ENCODE peak calls at places on chromosome 3, in seven cellular contexts. F, A, H, I, L, D and N are unnamed samples.

GRCh38 chr3:30548605-30549004 is 57.8 kb upstream of the TGFBR2 start:
- DNase-seq in F (no peak), A (no peak), I (no peak), D (peak; percentile 45), L (no peak), H (no peak), N (no peak)

GRCh38 chr3:56890448-56891083 is 88.8 kb upstream of the ARHGEF3 start:
- DNase-seq in D (no peak), A (no peak), L (no peak), I (no peak), H (no peak), F (no peak), N (no peak)

GRCh38 chr3:28915711-28916481 is 365.0 kb upstream of the RBMS3 start:
- DNase-seq in L (peak; percentile 28), H (peak; percentile 26), I (no peak), A (no peak), D (peak; percentile 10), F (no peak), N (no peak)

GRCh38 chr3:105140899-105141367 is 225.8 kb upstream of the ALCAM start:
- DNase-seq in H (no peak), D (no peak), F (peak; percentile 24), I (no peak), L (no peak), A (no peak), N (no peak)

GRCh38 chr3:49563766-49564165 is 9.5 kb downstream of the BSN start:
- DNase-seq in I (no peak), F (no peak), L (no peak), H (no peak), D (no peak), A (no peak), N (no peak)

GRCh38 chr3:188061133-188061532 is 92.8 kb upstream of the LPP start:
- DNase-seq in F (peak; percentile 31), H (no peak), D (peak; percentile 65), I (no peak), A (no peak), L (no peak), N (no peak)

GRCh38 chr3:127291611-127292010 is 3.8 kb upstream of the PRR20G start:
- DNase-seq in D (no peak), A (no peak), H (no peak), L (no peak), I (no peak), F (no peak), N (no peak)

GRCh38 chr3:21356402-21356801 is 394.6 kb downstream of the ZNF385D start:
- DNase-seq in D (no peak), F (no peak), L (no peak), H (no peak), I (no peak), A (no peak), N (no peak)

GRCh38 chr3:140557476-140557875 is 120.4 kb upstream of the TRIM42 start:
- DNase-seq in D (no peak), L (no peak), H (no peak), I (no peak), A (no peak), F (no peak), N (no peak)

GRCh38 chr3:29240248-29240647 is 40.6 kb upstream of the RBMS3 start:
- DNase-seq in F (no peak), A (no peak), H (no peak), L (no peak), I (no peak), D (no peak), N (no peak)

GRCh38 chr3:39050020-39050419 is 1.7 kb downstream of the SCN11A start:
- DNase-seq in A (no peak), D (no peak), L (peak; percentile 22), F (peak; percentile 24), I (no peak), H (no peak), N (no peak)

GRCh38 chr3:122510878-122511481 is 3.8 kb downstream of the KPNA1 start:
- DNase-seq in I (no peak), A (no peak), F (peak; percentile 28), D (no peak), L (no peak), H (no peak), N (no peak)

GRCh38 chr3:10358309-10358980 is 37.5 kb upstream of the SEC13 start:
- DNase-seq in H (no peak), L (no peak), A (no peak), F (no peak), I (no peak), D (no peak), N (peak; percentile 17)

GRCh38 chr3:32948625-32949445 is 2.6 kb upstream of the CCR4 start:
- DNase-seq in L (no peak), A (no peak), F (no peak), D (no peak), I (no peak), H (no peak), N (no peak)

GRCh38 chr3:42655331-42655888 is 1.9 kb downstream of the ZBTB47 start:
- DNase-seq in H (peak; percentile 42), D (no peak), L (no peak), I (no peak), A (peak; percentile 39), F (no peak), N (no peak)

GRCh38 chr3:10150987-10151386 is 9.4 kb downstream of the VHL start:
- DNase-seq in F (no peak), I (no peak), A (no peak), H (no peak), D (no peak), L (no peak), N (no peak)